ENCODE peak calls at places on chromosomes 4 and X, in five cellular contexts. P is upper lobe of left lung, I is HepG2, D is K562, S is GM12878. J is an unnamed sample.

GRCh38 chrX:53048169-53049126 is at the start of gene GPR173:
- ATAC-seq in I (no peak), P (peak), S (no peak), D (no peak), J (peak)

GRCh38 chr4:88964450-88964849 is 92.5 kb downstream of the FAM13A start:
- ATAC-seq in P (no peak), D (peak), S (peak), I (no peak), J (no peak)

GRCh38 chr4:74529284-74530041 is 84.5 kb downstream of the AREG start:
- ATAC-seq in P (no peak), D (no peak), I (no peak), S (no peak), J (no peak)

GRCh38 chrX:4830880-4831557 is 1117.6 kb upstream of the PRKX start:
- ATAC-seq in S (no peak), P (peak), I (peak), D (no peak), J (no peak)

GRCh38 chr4:108345862-108346530 is 177.3 kb upstream of the LEF1 start:
- ATAC-seq in D (no peak), S (no peak), P (no peak), I (no peak), J (no peak)

GRCh38 chr4:6753103-6753560 is 29.4 kb upstream of the KIAA0232 start:
- ATAC-seq in I (peak), S (no peak), P (no peak), D (peak), J (no peak)

GRCh38 chr4:132062611-132063239 is 1086.4 kb upstream of the PCDH10 start:
- ATAC-seq in P (no peak), D (no peak), I (no peak), S (no peak), J (no peak)

GRCh38 chr4:140635606-140636005 is 66.8 kb upstream of the UCP1 start:
- ATAC-seq in I (peak), P (peak), D (no peak), S (no peak), J (no peak)

GRCh38 chr4:41455215-41455614 is 82.7 kb upstream of the LIMCH1 start:
- ATAC-seq in P (no peak), S (no peak), I (no peak), D (no peak), J (no peak)

GRCh38 chr4:122765702-122766352 is 33.3 kb downstream of the BBS12 start:
- ATAC-seq in P (no peak), D (peak), S (no peak), I (peak), J (no peak)

GRCh38 chr4:93103042-93103441 is 725.5 kb upstream of the ATOH1 start:
- ATAC-seq in P (no peak), I (peak), S (no peak), D (no peak), J (no peak)

GRCh38 chrX:54776987-54777672 is 20.9 kb downstream of the ITIH6 start:
- ATAC-seq in I (no peak), P (no peak), S (no peak), D (no peak), J (no peak)

GRCh38 chrX:24024819-24025740 is 1.9 kb downstream of the KLHL15 start:
- ATAC-seq in P (peak), S (peak), I (peak), D (peak), J (peak)

GRCh38 chrX:101394372-101394771 is 3.6 kb downstream of the RPL36A start:
- ATAC-seq in D (no peak), P (no peak), I (no peak), S (no peak), J (no peak)

GRCh38 chr4:101885574-101885973 is 95.0 kb downstream of the BANK1 start:
- ATAC-seq in S (no peak), I (peak), D (no peak), P (peak), J (no peak)

GRCh38 chr4:76641351-76641750 is 206.3 kb downstream of the SHROOM3 start:
- ATAC-seq in P (no peak), S (no peak), D (no peak), I (no peak), J (no peak)

GRCh38 chrX:48030237-48030636 is 23.4 kb downstream of the SPACA5 start:
- ATAC-seq in P (no peak), I (no peak), D (no peak), S (no peak), J (no peak)

GRCh38 chrX:46916273-46916672 is 4.1 kb downstream of the JADE3 start:
- ATAC-seq in P (no peak), I (peak), D (no peak), S (no peak), J (no peak)

GRCh38 chr4:110854021-110854678 is 231.3 kb upstream of the PITX2 start:
- ATAC-seq in S (no peak), D (no peak), I (no peak), P (no peak), J (no peak)

GRCh38 chrX:40300286-40300890 is 202.6 kb upstream of the BCOR start:
- ATAC-seq in S (peak), I (no peak), P (no peak), D (no peak), J (no peak)

GRCh38 chr4:140343303-140343702 is 30.1 kb upstream of the SCOC start:
- ATAC-seq in P (peak), I (no peak), S (no peak), D (no peak), J (no peak)

GRCh38 chrX:9151772-9152307 is 117.9 kb upstream of the FAM9B start:
- ATAC-seq in I (no peak), P (no peak), D (no peak), S (no peak), J (no peak)

GRCh38 chr4:73704314-73705055 is 35.9 kb upstream of the CXCL8 start:
- ATAC-seq in P (peak), D (peak), S (no peak), I (peak), J (peak)

GRCh38 chr4:121155893-121156292 is 8.2 kb downstream of the TNIP3 start:
- ATAC-seq in P (no peak), D (no peak), I (no peak), S (no peak), J (no peak)

GRCh38 chr4:48079972-48080391 is 54.1 kb downstream of the TXK start:
- ATAC-seq in S (no peak), D (no peak), P (no peak), I (no peak), J (no peak)

GRCh38 chrX:53223955-53224859 is 800 bp downstream of the KDM5C start:
- ATAC-seq in I (peak), P (no peak), S (peak), D (peak), J (no peak)

GRCh38 chr4:89334311-89334710 is 26.7 kb upstream of the GPRIN3 start:
- ATAC-seq in D (no peak), P (no peak), S (no peak), I (no peak), J (no peak)

GRCh38 chr4:67465763-67466052 is 79.6 kb downstream of the CENPC start:
- ATAC-seq in D (no peak), P (no peak), S (peak), I (peak), J (no peak)

GRCh38 chr4:73943555-73943954 is 38.3 kb downstream of the PF4 start:
- ATAC-seq in P (no peak), D (no peak), S (no peak), I (no peak), J (no peak)

GRCh38 chrX:2474963-2475726 is 25.6 kb downstream of the DHRSX start:
- ATAC-seq in S (no peak), D (peak), P (no peak), I (no peak), J (no peak)

GRCh38 chrX:110248582-110248981 is 69.3 kb downstream of the AMMECR1 start:
- ATAC-seq in I (no peak), D (no peak), S (no peak), P (no peak), J (no peak)

GRCh38 chr4:58163172-58163571 is 1053.0 kb upstream of the IGFBP7 start:
- ATAC-seq in P (no peak), I (no peak), D (no peak), S (no peak), J (peak)

GRCh38 chrX:17697191-17697590 is 40.1 kb upstream of the SCML1 start:
- ATAC-seq in I (peak), P (no peak), S (no peak), D (no peak), J (no peak)

GRCh38 chr4:97558204-97558804 is 585.0 kb downstream of the STPG2 start:
- ATAC-seq in P (no peak), D (no peak), S (no peak), I (no peak), J (no peak)

GRCh38 chr4:113645771-113646455 is 115.6 kb downstream of the CAMK2D start:
- ATAC-seq in D (peak), I (peak), S (no peak), P (peak), J (no peak)

GRCh38 chr4:142142403-142142802 is 506.0 kb downstream of the IL15 start:
- ATAC-seq in S (no peak), D (no peak), I (no peak), P (no peak), J (no peak)

GRCh38 chr4:168880811-168881595 is 129.1 kb downstream of the CBR4 start:
- ATAC-seq in D (no peak), S (peak), P (no peak), I (peak), J (no peak)
- TF ChIP-seq POLR2AphosphoS5 in D (no peak), S (no peak), P (no peak), I (no peak), J (no peak)

GRCh38 chrX:105880491-105880890 is 58.2 kb downstream of the NRK start:
- ATAC-seq in S (no peak), P (no peak), D (no peak), I (no peak), J (no peak)
- TF ChIP-seq EP300 in S (no peak), P (no peak), D (no peak), I (no peak), J (no peak)

DNA sequence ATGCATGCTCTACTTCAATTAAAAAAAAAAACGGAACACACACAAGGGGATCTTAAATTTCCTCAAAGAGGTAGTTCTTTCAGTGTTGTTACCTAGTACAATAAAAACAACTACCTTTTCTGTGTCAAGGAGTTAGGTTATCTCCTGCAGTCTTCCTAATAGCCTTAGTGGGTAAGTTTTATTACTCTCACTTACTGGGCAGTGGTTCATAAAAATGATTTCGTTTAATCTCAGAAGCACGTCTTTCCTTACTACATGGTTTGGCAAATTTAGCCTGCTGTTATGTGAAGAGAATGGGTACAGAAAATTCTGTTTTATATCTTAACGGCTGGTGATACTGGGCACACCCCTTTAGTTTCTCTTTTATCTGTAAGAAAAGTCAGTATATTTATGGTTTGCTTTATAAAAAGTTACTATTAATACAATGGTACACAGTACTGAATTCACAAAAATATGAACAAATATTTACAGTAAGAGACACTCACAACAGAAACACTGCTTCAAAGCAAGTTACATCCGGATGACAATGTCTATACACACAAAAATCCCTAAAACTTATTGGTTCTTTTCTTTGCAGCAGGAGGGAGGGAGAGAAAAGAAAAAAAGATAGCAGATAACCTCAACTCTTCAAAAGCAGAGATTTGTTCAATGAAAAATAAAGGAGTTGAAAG is 8.8 kb downstream of the ADH5 start:
- ATAC-seq in I (no peak), P (no peak), S (no peak), D (no peak), J (no peak)
- TF ChIP-seq POLR2AphosphoS5 in I (no peak), P (no peak), S (no peak), D (no peak), J (no peak)

GRCh38 chrX:19133784-19134183 is 11.5 kb upstream of the ADGRG2 start:
- ATAC-seq in S (peak), D (no peak), P (no peak), I (no peak), J (no peak)
- TF ChIP-seq EP300 in S (no peak), D (no peak), P (no peak), I (no peak), J (no peak)

GRCh38 chr4:184312126-184312525 is 94.5 kb upstream of the ENPP6 start:
- ATAC-seq in S (no peak), P (no peak), I (no peak), D (no peak), J (no peak)

GRCh38 chr4:184310881-184311709 is 93.4 kb upstream of the ENPP6 start:
- ATAC-seq in D (no peak), I (peak), S (peak), P (no peak), J (no peak)

GRCh38 chr4:184313058-184313709 is 95.5 kb upstream of the ENPP6 start:
- ATAC-seq in P (no peak), S (peak), I (no peak), D (no peak), J (no peak)

GRCh38 chr4:184309241-184310170 is 91.8 kb upstream of the ENPP6 start:
- ATAC-seq in D (no peak), P (no peak), I (no peak), S (no peak), J (no peak)

GRCh38 chr4:184310171-184310567 is 92.5 kb upstream of the ENPP6 start:
- ATAC-seq in I (peak), P (peak), S (peak), D (peak), J (peak)
- TF ChIP-seq POLR2AphosphoS5 in I (no peak), P (no peak), S (peak), D (no peak), J (no peak)

GRCh38 chr4:53906786-53907185 is 157.6 kb downstream of the CHIC2 start:
- ATAC-seq in D (no peak), I (no peak), S (no peak), P (no peak), J (no peak)

GRCh38 chr4:53905281-53905934 is 159.0 kb downstream of the CHIC2 start:
- ATAC-seq in P (no peak), D (no peak), I (peak), S (no peak), J (no peak)

GRCh38 chr4:53907772-53908171 is 156.6 kb downstream of the CHIC2 start:
- ATAC-seq in P (no peak), S (no peak), I (no peak), D (no peak), J (no peak)

GRCh38 chr4:53905935-53906377 is 158.4 kb downstream of the CHIC2 start:
- ATAC-seq in S (peak), D (no peak), P (no peak), I (peak), J (no peak)

GRCh38 chr4:53908661-53909078 is 155.7 kb downstream of the CHIC2 start:
- ATAC-seq in D (peak), I (peak), P (peak), S (peak), J (peak)
- TF ChIP-seq EP300 in D (peak), I (peak), P (no peak), S (no peak), J (no peak)

GRCh38 chrX:19750028-19750786 is 137.2 kb downstream of the SH3KBP1 start:
- ATAC-seq in I (no peak), P (no peak), D (no peak), S (peak), J (no peak)

GRCh38 chrX:19746919-19747671 is 140.3 kb downstream of the SH3KBP1 start:
- ATAC-seq in P (no peak), I (peak), D (no peak), S (peak), J (no peak)

GRCh38 chrX:19748898-19749680 is 138.3 kb downstream of the SH3KBP1 start:
- ATAC-seq in P (no peak), D (no peak), I (no peak), S (no peak), J (no peak)

GRCh38 chrX:19751068-19751467 is 136.3 kb downstream of the SH3KBP1 start:
- ATAC-seq in P (no peak), S (no peak), D (no peak), I (no peak), J (no peak)

DNA sequence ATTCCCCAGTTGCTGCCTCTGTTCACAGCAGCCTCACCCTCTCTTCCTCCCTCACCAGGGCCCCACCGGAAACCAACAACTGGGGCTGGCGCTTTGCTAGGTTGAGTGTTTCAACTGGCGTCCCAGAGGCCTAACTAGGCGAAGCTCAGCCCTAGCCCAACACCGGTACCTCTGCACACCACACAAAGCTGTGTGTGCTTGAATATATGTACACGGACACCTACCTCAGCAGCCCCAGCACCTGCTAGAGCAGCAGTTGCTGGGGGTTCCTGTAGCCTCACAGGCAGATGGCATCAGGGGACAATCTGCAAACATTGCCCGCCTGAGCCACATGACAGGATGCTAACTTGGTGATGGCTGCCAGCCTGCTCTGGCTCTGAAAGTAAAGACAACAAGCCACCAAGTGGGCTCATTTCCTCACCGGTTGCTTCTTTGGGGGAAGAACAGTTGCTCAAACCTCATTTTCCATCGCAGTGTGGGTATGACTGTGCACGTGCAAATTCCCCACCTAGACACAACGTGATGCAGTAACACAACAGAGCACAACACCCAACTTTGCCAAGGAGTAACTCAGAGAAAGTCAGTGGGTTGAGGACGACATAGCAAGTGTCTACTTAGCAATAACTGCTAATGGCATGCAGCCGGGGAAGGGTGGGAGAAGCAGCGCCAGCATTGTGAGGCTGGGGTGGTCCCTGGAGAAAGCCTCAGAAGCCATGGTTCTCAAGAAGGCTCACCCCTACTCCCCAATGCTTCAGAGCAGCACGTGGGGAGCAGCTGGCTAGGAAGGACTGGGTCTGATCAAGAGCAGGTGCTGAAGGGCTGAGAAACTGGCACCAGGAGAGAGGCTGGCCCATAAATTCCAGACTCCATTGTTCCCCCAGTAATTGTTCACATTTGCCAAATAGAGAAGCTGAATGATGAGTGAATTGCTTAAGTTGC is 139.5 kb downstream of the SH3KBP1 start:
- ATAC-seq in D (no peak), P (no peak), S (peak), I (no peak), J (no peak)
- TF ChIP-seq POLR2AphosphoS5 in D (no peak), P (no peak), S (no peak), I (no peak), J (no peak)

GRCh38 chr4:8847331-8847730 is 24.3 kb downstream of the HMX1 start:
- ATAC-seq in D (no peak), I (no peak), P (no peak), S (no peak), J (no peak)
- TF ChIP-seq EP300 in D (no peak), I (no peak), P (no peak), S (no peak), J (no peak)

GRCh38 chr4:37641886-37642849 is 44.0 kb downstream of the RELL1 start:
- ATAC-seq in S (no peak), I (peak), P (no peak), D (no peak), J (peak)

GRCh38 chr4:37646237-37646636 is 39.9 kb downstream of the RELL1 start:
- ATAC-seq in P (no peak), I (no peak), D (no peak), S (no peak), J (no peak)

GRCh38 chr4:37648084-37648817 is 37.9 kb downstream of the RELL1 start:
- ATAC-seq in D (peak), S (no peak), P (peak), I (peak), J (peak)

GRCh38 chr4:37645736-37646135 is 40.4 kb downstream of the RELL1 start:
- ATAC-seq in S (no peak), D (no peak), P (no peak), I (no peak), J (no peak)

GRCh38 chr4:37644962-37645361 is 41.2 kb downstream of the RELL1 start:
- ATAC-seq in S (no peak), P (no peak), I (no peak), D (no peak), J (no peak)
- TF ChIP-seq POLR2AphosphoS5 in S (no peak), P (no peak), I (no peak), D (no peak), J (no peak)

J was measured in gastroesophageal sphincter.